ENCODE peak calls at places on chromosomes 13 and 19, in seven cellular contexts. E is activated CD8-positive, alpha-beta memory T cell treated with anti-CD3 and anti-CD28 coated beads for 24 hours; O is fibroblast of pulmonary artery; B is AG08396; W is pulmonary artery endothelial cell; R is activated T-cell treated with anti-CD3 and anti-CD28 coated beads, Interleukin-2, amount 50 U/mL, for 72 hours; Y is lower leg skin. X is an unnamed sample.

GRCh38 chr19:27851543-27852060 is 1361.3 kb downstream of the UQCRFS1 start:
- DNase-seq in Y (peak), R (no peak), B (no peak), W (no peak), O (no peak), E (no peak), X (no peak)

GRCh38 chr13:51960766-51961165 is 50.5 kb downstream of the ATP7B start:
- DNase-seq in W (no peak), E (no peak), O (no peak), Y (no peak), B (no peak), R (no peak), X (no peak)

GRCh38 chr13:80276371-80277289 is 64.3 kb downstream of the SPRY2 start:
- DNase-seq in W (peak), O (peak), E (no peak), Y (no peak), R (no peak), B (peak), X (no peak)

GRCh38 chr19:18057557-18057956 is 29.2 kb downstream of the IL12RB1 start:
- DNase-seq in Y (no peak), O (no peak), W (no peak), B (no peak), R (no peak), E (no peak), X (no peak)

GRCh38 chr13:33578786-33579185 is 239.2 kb upstream of the RFC3 start:
- DNase-seq in B (no peak), R (no peak), O (peak), Y (no peak), W (no peak), E (no peak), X (no peak)

GRCh38 chr13:73556902-73557301 is 498.1 kb downstream of the KLF5 start:
- DNase-seq in E (no peak), Y (no peak), R (no peak), W (no peak), O (no peak), B (no peak), X (no peak)

GRCh38 chr13:27406178-27406939 is 18.1 kb upstream of the GTF3A start:
- DNase-seq in R (peak), B (peak), W (no peak), O (peak), Y (peak), E (no peak), X (no peak)

GRCh38 chr13:94079876-94080275 is 399.6 kb downstream of the DCT start:
- DNase-seq in Y (no peak), R (no peak), O (peak), W (no peak), B (no peak), E (no peak), X (no peak)

GRCh38 chr13:47415048-47415447 is 518.2 kb upstream of the HTR2A start:
- DNase-seq in B (no peak), O (peak), E (no peak), W (no peak), Y (no peak), R (no peak), X (no peak)

GRCh38 chr19:48239582-48240141 is 16.1 kb downstream of the CARD8 start:
- DNase-seq in W (no peak), R (no peak), Y (no peak), O (no peak), B (no peak), E (no peak), X (no peak)

GRCh38 chr19:19997656-19998268 is 41.5 kb downstream of the ZNF682 start:
- DNase-seq in R (peak), W (no peak), E (peak), O (no peak), B (peak), Y (no peak), X (no peak)

GRCh38 chr13:76720416-76720815 is 165.8 kb downstream of the KCTD12 start:
- DNase-seq in E (no peak), W (no peak), Y (no peak), B (no peak), O (no peak), R (no peak), X (no peak)

GRCh38 chr13:111359930-111360329 is 39.5 kb downstream of the TEX29 start:
- DNase-seq in O (no peak), Y (peak), E (no peak), W (no peak), R (no peak), B (no peak), X (no peak)

GRCh38 chr19:18014197-18014596 is 6.2 kb downstream of the ARRDC2 start:
- DNase-seq in R (peak), E (no peak), B (no peak), Y (no peak), O (no peak), W (no peak), X (no peak)

GRCh38 chr19:51749979-51750378 is 1.7 kb downstream of the FPR1 start:
- DNase-seq in R (no peak), Y (no peak), W (no peak), B (no peak), O (no peak), E (no peak), X (no peak)

GRCh38 chr19:16588824-16589577 is 16.8 kb upstream of the SLC35E1 start:
- DNase-seq in Y (no peak), B (no peak), W (no peak), R (peak), E (no peak), O (no peak), X (peak)

GRCh38 chr19:8641908-8642547 is 11.6 kb downstream of the NFILZ start:
- DNase-seq in B (peak), O (peak), E (no peak), Y (no peak), R (no peak), W (no peak), X (no peak)

GRCh38 chr13:40190656-40191100 is 475.8 kb downstream of the FOXO1 start:
- DNase-seq in W (peak), E (peak), R (peak), Y (no peak), B (peak), O (peak), X (no peak)

GRCh38 chr13:111508164-111508870 is 187.9 kb downstream of the TEX29 start:
- DNase-seq in B (no peak), E (peak), O (no peak), R (no peak), Y (peak), W (no peak), X (no peak)

GRCh38 chr13:66430266-66430665 is 799.9 kb downstream of the PCDH9 start:
- DNase-seq in R (no peak), W (no peak), O (no peak), Y (no peak), B (no peak), E (no peak), X (no peak)

GRCh38 chr19:15315101-15315500 is 17.2 kb downstream of the BRD4 start:
- DNase-seq in W (no peak), R (no peak), B (no peak), Y (no peak), O (no peak), E (no peak), X (no peak)

GRCh38 chr19:10644351-10645007 is 9.7 kb upstream of the ILF3 start:
- DNase-seq in O (peak), W (peak), R (peak), Y (peak), B (peak), E (peak), X (peak)

GRCh38 chr19:50607874-50608785 is 31.6 kb downstream of the SYT3 start:
- DNase-seq in Y (peak), O (peak), E (peak), W (peak), B (peak), R (peak), X (peak)

GRCh38 chr13:109401307-109401706 is 385.1 kb downstream of the IRS2 start:
- DNase-seq in O (no peak), W (no peak), R (no peak), E (no peak), Y (peak), B (no peak), X (no peak)

GRCh38 chr13:45833663-45834062 is 17.9 kb downstream of the SIAH3 start:
- DNase-seq in W (no peak), B (peak), Y (no peak), R (no peak), E (no peak), O (peak), X (no peak)

X was measured in left lung.